ENCODE peak calls at places on chromosomes 6 and 20, in eight cellular contexts. T is esophagus squamous epithelium, F is psoas muscle, U is pancreas, D is heart right ventricle, E is neural progenitor cell, C is IMR-90, X is Peyer's patch. L is an unnamed sample.

GRCh38 chr6:105539879-105540278 is 137.0 kb upstream of the PREP start:
- DNase-seq in U (no peak), T (no peak), C (no peak), X (no peak), F (no peak), D (no peak), E (no peak), L (no peak)

GRCh38 chr6:31203345-31203979 is 33.0 kb upstream of the POU5F1 start:
- DNase-seq in D (no peak), F (no peak), T (no peak), X (peak; percentile 68), U (no peak), C (peak; percentile 71), E (no peak), L (peak; percentile 48)

GRCh38 chr6:28235912-28236452 is 10.9 kb downstream of the ZSCAN9 start:
- DNase-seq in E (peak; percentile 15), T (no peak), C (no peak), X (no peak), F (no peak), D (no peak), U (no peak), L (no peak)

GRCh38 chr6:105879902-105880547 is 206.1 kb upstream of the PRDM1 start:
- DNase-seq in C (no peak), X (peak; percentile 70), T (no peak), F (no peak), E (no peak), D (no peak), U (no peak), L (peak; percentile 1)

GRCh38 chr6:27890351-27891299 is 21.6 kb downstream of the OR2B2 start:
- DNase-seq in F (peak; percentile 58), E (peak; percentile 87), X (peak; percentile 90), T (no peak), D (no peak), U (no peak), C (peak; percentile 97), L (peak; percentile 84)

GRCh38 chr6:157596886-157597285 is 215.9 kb downstream of the ZDHHC14 start:
- DNase-seq in D (no peak), C (peak; percentile 79), X (no peak), E (no peak), F (no peak), T (no peak), U (no peak), L (no peak)

GRCh38 chr20:36644032-36644712 is 1.8 kb downstream of the SLA2 start:
- DNase-seq in X (peak; percentile 79), U (no peak), C (no peak), F (no peak), D (no peak), E (no peak), T (no peak), L (peak; percentile 73)

GRCh38 chr6:167150815-167151557 is 6.8 kb downstream of the GPR31 start:
- DNase-seq in F (no peak), D (no peak), U (no peak), E (no peak), C (no peak), T (no peak), X (no peak), L (no peak)

GRCh38 chr20:294602-295001 is 2.8 kb upstream of the ZCCHC3 start:
- DNase-seq in T (no peak), E (no peak), C (no peak), X (no peak), F (no peak), U (no peak), D (no peak), L (no peak)

GRCh38 chr6:99146716-99147115 is 199.0 kb upstream of the FBXL4 start:
- DNase-seq in X (no peak), D (no peak), F (no peak), C (no peak), E (no peak), U (no peak), T (no peak), L (no peak)

GRCh38 chr6:3751019-3751729 is at the start of gene PXDC1:
- DNase-seq in C (no peak), U (no peak), T (no peak), F (no peak), E (peak; percentile 57), X (peak; percentile 57), D (no peak), L (no peak)

GRCh38 chr20:25050501-25051350 is 7.2 kb downstream of the ACSS1 start:
- DNase-seq in D (no peak), U (no peak), T (no peak), C (no peak), X (peak; percentile 42), F (peak; percentile 47), E (no peak), L (no peak)

GRCh38 chr6:158801655-158802294 is 17.4 kb downstream of the EZR start:
- DNase-seq in E (peak; percentile 8), D (peak; percentile 76), X (peak; percentile 90), T (no peak), F (peak; percentile 69), C (no peak), U (peak; percentile 66), L (no peak)

GRCh38 chr6:89369009-89369408 is 16.5 kb upstream of the UBE2J1 start:
- DNase-seq in T (no peak), D (peak; percentile 71), F (peak; percentile 61), E (peak; percentile 68), U (peak; percentile 56), C (peak; percentile 46), X (peak; percentile 67), L (no peak)

GRCh38 chr20:10788877-10789276 is 115.1 kb upstream of the JAG1 start:
- DNase-seq in D (no peak), C (no peak), F (peak; percentile 69), E (no peak), T (no peak), U (no peak), X (no peak), L (no peak)

GRCh38 chr6:44431118-44431725 is 43.7 kb downstream of the CDC5L start:
- DNase-seq in D (peak; percentile 43), U (peak; percentile 17), E (peak; percentile 56), X (peak; percentile 59), T (no peak), C (peak; percentile 73), F (no peak), L (peak; percentile 45)

GRCh38 chr6:134875367-134875766 is 74.5 kb downstream of the ALDH8A1 start:
- DNase-seq in U (no peak), T (no peak), E (no peak), X (no peak), F (no peak), C (peak; percentile 35), D (no peak), L (no peak)

DNA sequence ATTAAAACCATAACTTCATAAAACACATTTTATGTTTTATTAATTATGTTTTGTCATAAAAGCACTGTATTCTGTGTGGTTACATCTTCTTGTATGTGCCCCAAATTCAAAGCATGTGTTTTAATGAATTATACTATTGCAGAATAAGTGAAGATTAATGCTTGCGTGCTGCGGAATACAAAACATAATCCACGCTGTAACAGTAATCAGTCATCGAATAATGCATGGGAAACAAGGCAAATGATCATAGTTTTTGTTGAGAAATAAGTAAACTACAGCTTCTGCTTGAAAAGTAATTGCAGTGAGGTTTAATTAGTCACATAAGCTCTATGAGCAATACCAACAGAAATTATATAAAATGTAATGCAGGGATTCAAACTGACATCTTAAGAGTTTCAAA is 459.1 kb upstream of the SOX4 start:
- DNase-seq in T (no peak), D (no peak), U (no peak), E (no peak), X (no peak), C (no peak), F (no peak), L (no peak)
- H3K4me3 ChIP-seq in T (no peak overlapping the region), D (no peak overlapping the region), U (no peak overlapping the region), E (peak overlapping the region; percentile 24), X (no peak overlapping the region), C (no peak overlapping the region), F (no peak overlapping the region), L (no peak overlapping the region)

DNA sequence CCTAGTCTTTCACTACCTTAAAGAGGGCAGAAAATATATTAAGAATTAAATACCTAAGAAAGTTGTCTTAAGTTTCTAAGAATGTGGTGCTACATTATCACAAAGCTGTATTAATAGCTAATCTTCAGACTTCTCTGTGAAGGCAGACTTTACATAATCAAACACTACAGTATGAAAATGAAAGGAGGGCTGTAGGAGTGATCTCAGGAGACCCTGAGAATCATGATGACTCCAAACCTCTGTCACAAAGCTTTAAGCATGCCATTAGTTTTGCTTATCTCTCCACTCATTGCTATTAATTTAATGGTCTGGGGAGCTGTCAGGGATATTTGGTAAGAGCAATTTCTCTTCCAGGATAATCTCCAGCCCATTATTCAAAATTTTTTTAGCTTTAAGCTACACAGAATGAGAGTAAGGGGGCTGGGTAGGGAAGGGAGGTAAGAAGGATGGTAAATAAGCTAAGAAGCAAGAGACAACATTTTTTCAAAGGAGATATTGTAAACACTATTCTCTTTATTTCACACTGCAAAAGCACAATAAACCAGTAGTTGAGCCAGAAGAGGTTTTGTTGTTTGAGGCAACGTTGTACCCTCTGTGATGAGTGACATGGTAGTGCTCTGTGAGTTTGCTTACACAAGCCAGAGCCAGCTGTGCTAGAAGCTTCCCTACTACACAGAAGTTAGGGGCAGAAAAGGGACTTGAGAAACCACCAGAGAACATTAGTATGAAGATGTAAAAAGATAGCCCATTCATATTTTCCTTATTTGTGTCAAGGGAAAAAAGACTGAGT is 258.8 kb downstream of the GMDS start:
- DNase-seq in F (no peak), U (no peak), C (peak; percentile 43), T (no peak), X (no peak), D (no peak), E (no peak), L (no peak)
- H3K27ac ChIP-seq in F (no peak overlapping the region), U (no peak overlapping the region), C (no peak overlapping the region), T (no peak overlapping the region), X (no peak overlapping the region), D (no peak overlapping the region), E (no peak overlapping the region), L (no peak overlapping the region)

GRCh38 chr6:9517806-9518205 is 897.1 kb downstream of the TFAP2A start:
- DNase-seq in C (no peak), T (no peak), U (no peak), E (no peak), X (no peak), F (no peak), D (no peak), L (no peak)

GRCh38 chr6:9516207-9516606 is 898.7 kb downstream of the TFAP2A start:
- DNase-seq in T (no peak), D (no peak), E (peak; percentile 53), X (no peak), C (peak; percentile 83), U (no peak), F (no peak), L (no peak)

GRCh38 chr6:9518433-9518832 is 896.4 kb downstream of the TFAP2A start:
- DNase-seq in D (no peak), T (no peak), C (no peak), X (no peak), E (no peak), U (no peak), F (no peak), L (no peak)

GRCh38 chr6:9511157-9511556 is 903.7 kb downstream of the TFAP2A start:
- DNase-seq in X (no peak), F (no peak), D (no peak), U (no peak), C (no peak), T (no peak), E (no peak), L (no peak)

GRCh38 chr6:9514146-9514545 is 900.7 kb downstream of the TFAP2A start:
- DNase-seq in U (no peak), E (no peak), C (no peak), T (no peak), X (no peak), F (no peak), D (no peak), L (no peak)
- H3K4me1 ChIP-seq in U (no peaks in the 10 kb centered on the region), E (peaks cover 10% of the 10 kb centered on the region), C (peaks cover 6% of the 10 kb centered on the region), T (no peaks in the 10 kb centered on the region), X (no peaks in the 10 kb centered on the region), F (no peaks in the 10 kb centered on the region), D (no peaks in the 10 kb centered on the region), L (no peaks in the 10 kb centered on the region)

GRCh38 chr6:37624606-37625574 is 72.8 kb downstream of the MDGA1 start:
- DNase-seq in E (no peak), X (peak; percentile 76), U (peak; percentile 56), C (no peak), T (no peak), F (peak; percentile 15), D (peak; percentile 27), L (peak; percentile 42)
- H3K4me3 ChIP-seq in E (no peak overlapping the region), X (peak overlapping the region; percentile 17), U (no peak overlapping the region), C (no peak overlapping the region), T (peak overlapping the region; percentile 7), F (peak overlapping the region; percentile 34), D (peak overlapping the region; percentile 5), L (no peak overlapping the region)

L was measured in CD4-positive, alpha-beta memory T cell.